ENCODE peak calls at places on chromosomes 3 and 15, in five cellular contexts. E is heart left ventricle, U is nephron progenitor cell, V is Calu3, R is cardiac fibroblast. A is an unnamed sample.

GRCh38 chr15:35450492-35450891 is 95.5 kb downstream of the DPH6 start:
- DNase-seq in E (no peak), U (no peak), V (no peak), R (peak; percentile 77), A (no peak)

GRCh38 chr15:31265871-31266711 is 60.5 kb upstream of the KLF13 start:
- DNase-seq in E (peak; percentile 38), U (no peak), V (no peak), R (peak; percentile 27), A (peak; percentile 57)

GRCh38 chr3:28050895-28051294 is 190.5 kb upstream of the CMC1 start:
- DNase-seq in E (no peak), U (no peak), V (peak; percentile 20), R (peak; percentile 86), A (no peak)

GRCh38 chr3:66638717-66639116 is 137.9 kb upstream of the LRIG1 start:
- DNase-seq in E (no peak), U (no peak), V (no peak), R (no peak), A (no peak)

GRCh38 chr3:171565133-171565532 is 104.9 kb upstream of the TNIK start:
- DNase-seq in E (no peak), U (no peak), V (no peak), R (no peak), A (no peak)

GRCh38 chr3:49805884-49806701 is 3.0 kb downstream of the INKA1 start:
- DNase-seq in E (peak; percentile 41), U (peak; percentile 64), V (no peak), R (peak; percentile 21), A (no peak)

GRCh38 chr3:156680243-156680930 is 6.0 kb downstream of the TIPARP start:
- DNase-seq in E (no peak), U (no peak), V (no peak), R (no peak), A (no peak)

GRCh38 chr3:47020311-47020710 is 40.8 kb downstream of the NBEAL2 start:
- DNase-seq in E (no peak), U (no peak), V (no peak), R (no peak), A (no peak)

GRCh38 chr3:41199866-41200668 is 762 bp downstream of the CTNNB1 start:
- DNase-seq in E (no peak), U (no peak), V (peak; percentile 23), R (peak; percentile 43), A (no peak)

GRCh38 chr3:49689046-49689886 is at the start of the genes MST1 and RNF123:
- DNase-seq in E (peak; percentile 94), U (peak; percentile 97), V (peak; percentile 92), R (peak; percentile 91), A (peak; percentile 95)

GRCh38 chr3:187931770-187932278 is 186.6 kb upstream of the BCL6 start:
- DNase-seq in E (no peak), U (no peak), V (no peak), R (no peak), A (no peak)

GRCh38 chr15:46567968-46568367 is 933.1 kb downstream of the SQOR start:
- DNase-seq in E (no peak), U (no peak), V (no peak), R (no peak), A (no peak)

GRCh38 chr3:184066211-184066610 is 13.4 kb downstream of the HTR3C start:
- DNase-seq in E (no peak), U (no peak), V (no peak), R (peak; percentile 9), A (no peak)

GRCh38 chr3:117489663-117490079 is 780.1 kb downstream of the TUSC7 start:
- DNase-seq in E (no peak), U (no peak), V (no peak), R (no peak), A (no peak)

GRCh38 chr15:64685230-64685886 is 90.0 kb downstream of the RBPMS2 start:
- DNase-seq in E (no peak), U (no peak), V (no peak), R (no peak), A (no peak)

GRCh38 chr15:64682255-64682654 is 93.1 kb downstream of the RBPMS2 start:
- DNase-seq in E (no peak), U (no peak), V (no peak), R (no peak), A (no peak)

GRCh38 chr15:64678126-64678819 is 97.1 kb downstream of the RBPMS2 start:
- DNase-seq in E (no peak), U (no peak), V (no peak), R (no peak), A (no peak)

GRCh38 chr15:64683378-64683777 is 92.0 kb downstream of the RBPMS2 start:
- DNase-seq in E (no peak), U (no peak), V (no peak), R (peak; percentile 66), A (no peak)

GRCh38 chr15:64681424-64682024 is 93.9 kb downstream of the RBPMS2 start:
- DNase-seq in E (peak; percentile 45), U (peak; percentile 36), V (peak; percentile 71), R (peak; percentile 78), A (no peak)
- TF ChIP-seq CTCF in E (peak; percentile 60), U (peak; percentile 51), V (peak; percentile 80), R (peak; percentile 43), A (peak; percentile 78)

GRCh38 chr15:58438956-58439355 is 7.2 kb downstream of the LIPC start:
- DNase-seq in E (peak; percentile 70), U (peak; percentile 23), V (peak; percentile 45), R (peak; percentile 73), A (no peak)
- TF ChIP-seq CTCF in E (peak; percentile 45), U (no peak), V (no peak), R (peak; percentile 32), A (peak; percentile 64)

DNA sequence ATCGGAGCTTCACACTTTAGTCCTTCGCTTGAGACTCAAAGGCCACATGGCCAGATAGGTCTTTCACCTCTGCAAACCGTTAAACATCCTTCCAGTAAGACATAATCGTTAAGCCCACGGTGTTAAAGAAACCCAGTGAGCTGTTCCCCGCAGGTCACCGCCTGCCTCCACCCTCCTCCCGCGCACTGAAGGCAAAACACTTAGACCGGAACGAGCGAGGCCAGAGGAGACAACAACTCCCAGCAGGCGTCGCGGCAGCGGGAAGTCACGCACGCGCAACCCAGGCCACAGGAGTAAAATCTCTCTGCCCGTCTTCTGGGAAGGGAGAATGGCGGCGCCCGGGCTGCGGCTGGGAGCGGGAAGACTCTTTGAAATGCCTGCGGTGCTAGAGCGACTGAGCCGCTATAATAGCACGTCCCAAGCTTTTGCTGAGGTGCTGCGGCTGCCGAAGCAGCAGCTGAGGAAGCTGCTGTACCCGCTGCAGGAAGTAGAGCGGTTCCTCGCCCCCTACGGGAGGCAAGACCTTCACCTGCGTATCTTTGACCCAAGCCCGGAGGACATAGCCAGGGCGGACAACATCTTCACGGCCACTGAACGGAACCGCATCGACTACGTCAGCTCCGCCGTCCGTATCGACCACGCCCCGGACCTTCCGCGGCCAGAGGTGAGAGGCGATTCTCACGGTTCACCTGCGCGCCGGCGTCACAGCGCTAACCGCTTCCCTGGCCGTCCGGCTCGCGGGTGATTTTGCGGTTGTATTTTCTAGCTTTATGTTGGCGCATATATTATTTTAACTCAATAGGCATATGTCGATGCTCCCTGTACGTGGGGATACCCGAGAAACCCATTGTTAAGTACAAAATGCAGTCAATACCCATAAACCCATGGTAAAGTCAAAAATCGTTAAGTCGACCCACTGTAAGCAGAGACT is at the start of gene GTPBP8:
- DNase-seq in E (peak; percentile 95), U (peak; percentile 90), V (peak; percentile 87), R (peak; percentile 91), A (peak; percentile 90)
- TF ChIP-seq CTCF in E (no peak), U (no peak), V (no peak), R (peak; percentile 2), A (no peak)

GRCh38 chr15:32993285-32993684 is 201.2 kb downstream of the FMN1 start:
- DNase-seq in E (no peak), U (no peak), V (no peak), R (peak; percentile 51), A (no peak)
- TF ChIP-seq CTCF in E (no peak), U (no peak), V (no peak), R (peak; percentile 32), A (peak; percentile 62)

GRCh38 chr3:71987089-71987735 is 202.3 kb upstream of the PROK2 start:
- DNase-seq in E (no peak), U (no peak), V (no peak), R (peak; percentile 49), A (no peak)
- TF ChIP-seq CTCF in E (peak; percentile 29), U (peak; percentile 5), V (no peak), R (peak; percentile 54), A (peak; percentile 51)